ENCODE peak calls at places on chromosome 2, in four cellular contexts. P is posterior vena cava, B is T-cell, J is HFFc6. C is an unnamed sample.

GRCh38 chr2:9777081-9777480 is 66.2 kb upstream of the TAF1B start:
- DNase-seq in P (no peak), B (no peak), J (no peak), C (peak)

GRCh38 chr2:237298323-237299118 is 115.4 kb downstream of the COL6A3 start:
- DNase-seq in P (no peak), B (no peak), J (peak), C (no peak)

GRCh38 chr2:73859721-73860586 is 31.2 kb downstream of the STAMBP start:
- DNase-seq in P (no peak), B (no peak), J (peak), C (no peak)

GRCh38 chr2:59761966-59762365 is 791.5 kb downstream of the BCL11A start:
- DNase-seq in P (no peak), B (no peak), J (no peak), C (no peak)

GRCh38 chr2:135607561-135607960 is 76.3 kb downstream of the R3HDM1 start:
- DNase-seq in P (no peak), B (no peak), J (no peak), C (no peak)

GRCh38 chr2:177543007-177543760 is 150.6 kb downstream of the AGPS start:
- DNase-seq in P (peak), B (no peak), J (peak), C (no peak)

GRCh38 chr2:69603146-69603743 is 40.3 kb downstream of the AAK1 start:
- DNase-seq in P (no peak), B (no peak), J (no peak), C (no peak)

GRCh38 chr2:29627366-29627765 is 294.0 kb downstream of the ALK start:
- DNase-seq in P (no peak), B (no peak), J (peak), C (no peak)

GRCh38 chr2:231687133-231687852 is 21.0 kb upstream of the PTMA start:
- DNase-seq in P (peak), B (peak), J (no peak), C (peak)

GRCh38 chr2:79453918-79454317 is 58.9 kb upstream of the CTNNA2 start:
- DNase-seq in P (no peak), B (no peak), J (no peak), C (no peak)

GRCh38 chr2:8148260-8148880 is 533.5 kb upstream of the ID2 start:
- DNase-seq in P (no peak), B (no peak), J (peak), C (no peak)

GRCh38 chr2:168571061-168571460 is 115.0 kb downstream of the CERS6 start:
- DNase-seq in P (no peak), B (no peak), J (no peak), C (no peak)

GRCh38 chr2:145095641-145096435 is 575.9 kb upstream of the ZEB2 start:
- DNase-seq in P (no peak), B (no peak), J (peak), C (no peak)

GRCh38 chr2:107730898-107731297 is 95.8 kb upstream of the RGPD4 start:
- DNase-seq in P (no peak), B (no peak), J (no peak), C (no peak)

GRCh38 chr2:26946841-26947784 is 23.3 kb upstream of the MAPRE3 start:
- DNase-seq in P (no peak), B (no peak), J (no peak), C (no peak)

GRCh38 chr2:155368934-155369333 is 670.4 kb downstream of the KCNJ3 start:
- DNase-seq in P (no peak), B (no peak), J (peak), C (no peak)

GRCh38 chr2:27178469-27178868 is 29.7 kb downstream of the TCF23 start:
- DNase-seq in P (no peak), B (no peak), J (no peak), C (no peak)

GRCh38 chr2:125418483-125418882 is 1237.5 kb upstream of the GYPC start:
- DNase-seq in P (no peak), B (no peak), J (no peak), C (no peak)

GRCh38 chr2:219987830-219988229 is 360.4 kb downstream of the SLC4A3 start:
- DNase-seq in P (no peak), B (no peak), J (peak), C (no peak)

GRCh38 chr2:109331864-109332848 is 203.2 kb downstream of the SH3RF3 start:
- DNase-seq in P (peak), B (no peak), J (peak), C (peak)

GRCh38 chr2:4973973-4974372 is 718.2 kb upstream of the SOX11 start:
- DNase-seq in P (no peak), B (no peak), J (no peak), C (no peak)

GRCh38 chr2:68390114-68390513 is 25.0 kb downstream of the PLEK start:
- DNase-seq in P (no peak), B (no peak), J (no peak), C (no peak)

GRCh38 chr2:950627-950992 is at the start of gene SNTG2:
- DNase-seq in P (no peak), B (no peak), J (no peak), C (peak)

GRCh38 chr2:20815216-20815615 is 7.7 kb downstream of the LDAH start:
- DNase-seq in P (no peak), B (no peak), J (no peak), C (no peak)

GRCh38 chr2:95031726-95032116 is 6.2 kb downstream of the MAL start:
- DNase-seq in P (no peak), B (no peak), J (no peak), C (no peak)

GRCh38 chr2:176583530-176584101 is 314.4 kb downstream of the MTX2 start:
- DNase-seq in P (no peak), B (no peak), J (peak), C (no peak)

GRCh38 chr2:20159411-20159810 is 65.5 kb downstream of the SDC1 start:
- DNase-seq in P (no peak), B (no peak), J (no peak), C (no peak)

GRCh38 chr2:99389946-99390345 is 52.8 kb downstream of the EIF5B start:
- DNase-seq in P (no peak), B (no peak), J (peak), C (no peak)

GRCh38 chr2:9918275-9918674 is 33.2 kb upstream of the GRHL1 start:
- DNase-seq in P (no peak), B (no peak), J (peak), C (no peak)

GRCh38 chr2:120992791-120993555 is 257.3 kb downstream of the GLI2 start:
- DNase-seq in P (no peak), B (no peak), J (no peak), C (peak)

GRCh38 chr2:237291138-237291792 is 122.7 kb downstream of the COL6A3 start:
- DNase-seq in P (peak), B (no peak), J (peak), C (no peak)

GRCh38 chr2:44137872-44138551 is 30.7 kb upstream of the PPM1B start:
- DNase-seq in P (no peak), B (no peak), J (no peak), C (no peak)

GRCh38 chr2:98937906-98938305 is 1.9 kb upstream of the CRACDL start:
- DNase-seq in P (no peak), B (no peak), J (no peak), C (no peak)

GRCh38 chr2:71154798-71155197 is 24.4 kb downstream of the MPHOSPH10 start:
- DNase-seq in P (no peak), B (no peak), J (no peak), C (no peak)

GRCh38 chr2:52144588-52144987 is 1112.7 kb upstream of the NRXN1 start:
- DNase-seq in P (no peak), B (no peak), J (no peak), C (no peak)

GRCh38 chr2:227473019-227473461 is 1.1 kb downstream of the AGFG1 start:
- DNase-seq in P (no peak), B (no peak), J (no peak), C (no peak)

GRCh38 chr2:186255823-186256222 is 230.2 kb upstream of the ZC3H15 start:
- DNase-seq in P (no peak), B (no peak), J (no peak), C (no peak)

GRCh38 chr2:234309431-234309830 is 187.4 kb downstream of the ARL4C start:
- DNase-seq in P (no peak), B (no peak), J (no peak), C (no peak)

GRCh38 chr2:129256642-129257041 is 722.8 kb upstream of the RAB6C start:
- DNase-seq in P (no peak), B (no peak), J (no peak), C (no peak)

GRCh38 chr2:140994856-140995255 is 1136.0 kb downstream of the LRP1B start:
- DNase-seq in P (no peak), B (no peak), J (no peak), C (no peak)

C was measured in spleen.